ENCODE peak calls at places on chromosomes 4 and X, in seven cellular contexts. Y, E, M, H, K, V and O are unnamed samples.

GRCh38 chr4:48939785-48940184 is 33.2 kb upstream of the OCIAD2 start:
- DNase-seq in Y (no peak), V (no peak), E (no peak), K (no peak), M (peak; percentile 88), H (peak; percentile 94), O (no peak)

GRCh38 chrX:47661539-47661938 is 2.6 kb upstream of the UXT start:
- DNase-seq in Y (no peak), K (no peak), V (no peak), H (no peak), M (no peak), E (peak; percentile 4), O (no peak)

GRCh38 chr4:182141623-182142022 is 101.6 kb upstream of the TENM3 start:
- DNase-seq in E (no peak), H (peak; percentile 20), M (no peak), Y (no peak), K (no peak), V (no peak), O (no peak)

GRCh38 chrX:118329179-118329578 is 16.7 kb upstream of the WDR44 start:
- DNase-seq in E (no peak), K (no peak), V (no peak), Y (no peak), H (no peak), M (no peak), O (no peak)

GRCh38 chrX:151700581-151700980 is 5.3 kb downstream of the PRRG3 start:
- DNase-seq in H (no peak), Y (no peak), M (no peak), V (no peak), K (no peak), E (no peak), O (no peak)

GRCh38 chr4:6917445-6918241 is 8.0 kb downstream of the TBC1D14 start:
- DNase-seq in V (peak; percentile 47), E (peak; percentile 94), M (peak; percentile 68), Y (peak; percentile 64), H (peak; percentile 38), K (no peak), O (peak; percentile 80)

GRCh38 chr4:90357117-90357710 is 230.0 kb downstream of the CCSER1 start:
- DNase-seq in Y (no peak), V (no peak), H (peak; percentile 67), K (peak; percentile 36), E (no peak), M (peak; percentile 91), O (peak; percentile 68)

GRCh38 chr4:40325406-40326019 is 9.6 kb upstream of the CHRNA9 start:
- DNase-seq in Y (peak; percentile 29), H (peak; percentile 71), K (no peak), M (peak; percentile 89), V (peak; percentile 62), E (no peak), O (peak; percentile 65)

GRCh38 chrX:34778961-34779360 is 121.9 kb upstream of the TMEM47 start:
- DNase-seq in Y (no peak), K (no peak), H (peak; percentile 82), M (peak; percentile 50), E (no peak), V (no peak), O (no peak)

GRCh38 chr4:176778063-176778462 is 14.7 kb downstream of the VEGFC start:
- DNase-seq in E (no peak), M (peak; percentile 91), H (peak; percentile 89), Y (no peak), V (no peak), K (no peak), O (no peak)

GRCh38 chrX:1139101-1139500 is 73.3 kb downstream of the CRLF2 start:
- DNase-seq in E (no peak), V (no peak), M (no peak), Y (no peak), H (no peak), K (no peak), O (no peak)

GRCh38 chr4:18935956-18936355 is 914.4 kb upstream of the LCORL start:
- DNase-seq in M (peak; percentile 14), H (peak; percentile 32), Y (no peak), E (no peak), V (no peak), K (no peak), O (peak; percentile 15)

GRCh38 chr4:60805500-60806313 is 394.4 kb upstream of the ADGRL3 start:
- DNase-seq in Y (no peak), K (peak; percentile 25), M (peak; percentile 75), H (peak; percentile 27), V (peak; percentile 19), E (no peak), O (peak; percentile 50)

GRCh38 chr4:161356351-161356750 is 807.4 kb downstream of the FSTL5 start:
- DNase-seq in M (no peak), E (no peak), Y (no peak), V (no peak), K (no peak), H (no peak), O (no peak)

GRCh38 chr4:8198906-8199593 is at the start of gene SH3TC1:
- DNase-seq in K (no peak), V (peak; percentile 85), M (peak; percentile 92), Y (peak; percentile 77), E (peak; percentile 93), H (peak; percentile 88), O (no peak)

GRCh38 chr4:8200302-8200975 is 1.3 kb downstream of the SH3TC1 start:
- DNase-seq in K (no peak), Y (no peak), E (peak; percentile 93), V (no peak), H (no peak), M (peak; percentile 56), O (no peak)

GRCh38 chr4:8198206-8198905 is 734 bp upstream of the SH3TC1 start:
- DNase-seq in M (no peak), K (no peak), H (no peak), E (no peak), Y (no peak), V (no peak), O (no peak)

GRCh38 chr4:8201341-8201781 is 2.3 kb downstream of the SH3TC1 start:
- DNase-seq in V (no peak), Y (no peak), K (no peak), M (no peak), E (no peak), H (no peak), O (no peak)

DNA sequence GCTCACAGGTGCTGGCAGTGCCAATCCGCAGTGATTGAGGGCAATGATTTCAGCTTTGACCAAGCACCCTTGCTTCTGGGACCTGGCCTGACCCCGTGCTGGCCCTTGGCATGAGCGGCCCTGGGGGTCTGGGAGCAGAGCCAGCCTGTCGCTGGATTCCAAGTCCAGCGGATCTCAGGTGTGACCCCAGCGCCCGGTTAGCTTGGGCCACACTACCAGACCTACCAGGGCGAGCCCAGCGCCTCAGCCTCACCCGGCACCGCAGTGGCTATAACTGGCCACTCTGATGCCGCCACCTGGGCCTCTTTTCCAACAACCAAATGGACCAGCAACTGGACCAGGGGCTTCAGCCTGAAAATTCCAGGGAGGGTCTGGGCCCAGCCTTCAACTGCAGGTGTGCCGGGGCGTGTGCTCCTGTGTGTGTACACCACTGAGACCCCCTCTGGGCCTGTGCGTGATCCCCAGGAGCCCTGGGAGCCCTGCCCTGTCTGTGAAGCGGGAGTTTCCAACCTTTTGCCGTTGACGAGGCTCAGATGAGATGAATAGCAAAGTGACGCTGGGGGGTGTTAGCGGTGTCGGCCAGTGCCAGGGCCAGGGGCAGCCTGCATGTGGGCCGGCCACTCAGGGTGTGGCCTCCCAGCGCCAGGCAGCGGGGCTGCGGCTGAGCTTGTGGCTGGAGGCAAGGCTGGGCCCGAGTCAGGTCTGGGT is 658 bp downstream of the SH3TC1 start:
- DNase-seq in H (no peak), K (no peak), Y (no peak), M (no peak), E (no peak), V (no peak), O (no peak)
- H3K4me3 ChIP-seq in H (peak overlapping the region; percentile 26), K (no peak overlapping the region), Y (peak overlapping the region; percentile 12), M (peak overlapping the region; percentile 62), E (peak overlapping the region; percentile 47), V (peak overlapping the region; percentile 7), O (no peak overlapping the region)

DNA sequence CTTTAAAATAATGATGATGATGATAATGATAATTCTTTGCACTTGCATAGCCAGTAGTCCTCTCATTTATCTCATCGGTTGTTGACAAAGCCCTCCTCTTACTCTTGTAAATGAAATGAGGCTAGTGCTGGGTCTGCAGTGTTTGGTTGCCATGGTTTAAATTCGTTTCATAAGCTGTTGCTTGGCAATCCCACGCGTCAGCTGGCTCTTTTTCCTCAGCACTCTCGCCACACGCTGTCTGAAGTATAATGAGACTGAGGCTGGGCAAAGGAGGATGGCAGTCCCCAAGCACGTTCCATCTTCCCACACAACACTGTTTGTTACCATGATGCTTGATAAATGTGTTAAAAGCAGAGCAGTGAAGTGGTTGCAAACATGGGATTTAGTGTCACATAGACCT is 15.5 kb downstream of the PAGE4 start:
- DNase-seq in E (no peak), K (no peak), H (no peak), V (no peak), Y (no peak), M (no peak), O (no peak)
- H3K4me3 ChIP-seq in E (no peak overlapping the region), K (no peak overlapping the region), H (no peak overlapping the region), V (no peak overlapping the region), Y (no peak overlapping the region), M (no peak overlapping the region), O (no peak overlapping the region)

DNA sequence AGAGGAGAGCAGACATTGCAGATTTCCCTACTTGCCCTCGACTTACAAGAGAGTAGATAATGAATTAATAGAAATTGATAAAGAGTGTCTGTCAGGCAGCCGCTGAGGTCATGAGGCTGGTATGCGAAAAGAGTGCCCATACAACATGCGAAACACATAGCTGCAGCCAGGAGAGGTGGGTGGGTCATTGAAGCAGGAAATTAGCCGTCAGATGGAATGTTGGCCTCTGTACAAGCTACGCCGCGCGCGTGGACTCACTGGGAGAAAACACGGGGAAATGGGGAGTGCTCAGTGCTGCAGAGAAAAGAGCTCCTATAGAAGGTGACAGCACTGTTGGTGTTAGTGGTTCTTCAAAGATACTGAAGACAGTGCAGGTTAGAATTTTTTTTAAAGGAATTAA is 125.1 kb downstream of the RAPGEF2 start:
- DNase-seq in M (peak; percentile 94), H (peak; percentile 96), Y (peak; percentile 41), E (no peak), K (no peak), V (no peak), O (no peak)
- H3K4me3 ChIP-seq in M (peak overlapping the region; percentile 38), H (peak overlapping the region; percentile 66), Y (peak overlapping the region; percentile 10), E (peak overlapping the region; percentile 45), K (no peak overlapping the region), V (no peak overlapping the region), O (no peak overlapping the region)

GRCh38 chr4:140237616-140238352 is 83.8 kb upstream of the MAML3 start:
- DNase-seq in E (no peak), M (peak; percentile 87), K (peak; percentile 74), Y (peak; percentile 76), V (peak; percentile 83), H (peak; percentile 96), O (peak; percentile 92)
- H3K4me3 ChIP-seq in E (peak overlapping the region; percentile 29), M (peak overlapping the region; percentile 19), K (no peak overlapping the region), Y (peak overlapping the region; percentile 1), V (no peak overlapping the region), H (peak overlapping the region; percentile 28), O (no peak overlapping the region)

GRCh38 chr4:124178449-124179021 is 534.0 kb downstream of the ANKRD50 start:
- DNase-seq in H (peak; percentile 61), M (peak; percentile 46), K (no peak), E (no peak), V (no peak), Y (no peak), O (no peak)
- H3K4me3 ChIP-seq in H (no peak overlapping the region), M (no peak overlapping the region), K (no peak overlapping the region), E (no peak overlapping the region), V (no peak overlapping the region), Y (no peak overlapping the region), O (no peak overlapping the region)

GRCh38 chr4:173782660-173783059 is 252.6 kb upstream of the HAND2 start:
- DNase-seq in Y (no peak), M (no peak), E (no peak), H (no peak), K (no peak), V (peak; percentile 50), O (no peak)
- H3K4me3 ChIP-seq in Y (no peak overlapping the region), M (no peak overlapping the region), E (no peak overlapping the region), H (no peak overlapping the region), K (no peak overlapping the region), V (peak overlapping the region; percentile 10), O (no peak overlapping the region)

GRCh38 chr4:25915359-25915716 is 1.3 kb downstream of the SMIM20 start:
- DNase-seq in V (peak; percentile 30), Y (peak; percentile 20), H (peak; percentile 14), K (no peak), E (no peak), M (peak; percentile 30), O (no peak)
- H3K4me3 ChIP-seq in V (peak overlapping the region; percentile 67), Y (no peak overlapping the region), H (no peak overlapping the region), K (no peak overlapping the region), E (no peak overlapping the region), M (no peak overlapping the region), O (peak overlapping the region; percentile 62)